ENCODE peak calls at places on chromosomes 4 and X, in seven cellular contexts. G is choroid plexus epithelial cell; M is psoas muscle; H is effector CD4-positive, alpha-beta T cell; Y is IMR-90; N is NCI-H1436; O is NAMALWA. B is an unnamed sample.

GRCh38 chr4:158067646-158068045 is 105.2 kb downstream of the GASK1B start:
- DNase-seq in G (peak; percentile 20), M (no peak), H (no peak), Y (no peak), N (no peak), O (no peak), B (no peak)

GRCh38 chr4:27084685-27085356 is 224.2 kb downstream of the STIM2 start:
- DNase-seq in G (peak; percentile 19), M (no peak), H (no peak), Y (peak; percentile 2), N (no peak), O (no peak), B (peak; percentile 34)

GRCh38 chr4:150078996-150079581 is 844 bp downstream of the DCLK2 start:
- DNase-seq in G (peak; percentile 25), M (peak; percentile 51), H (no peak), Y (peak; percentile 40), N (peak; percentile 18), O (no peak), B (peak; percentile 43)

GRCh38 chr4:188341428-188341827 is 202.2 kb downstream of the TRIML1 start:
- DNase-seq in G (no peak), M (no peak), H (no peak), Y (no peak), N (no peak), O (no peak), B (no peak)

GRCh38 chrX:17967888-17968287 is 106.8 kb upstream of the RAI2 start:
- DNase-seq in G (no peak), M (no peak), H (no peak), Y (no peak), N (peak; percentile 49), O (no peak), B (no peak)

GRCh38 chr4:41644288-41644914 is 104.1 kb downstream of the PHOX2B start:
- DNase-seq in G (peak; percentile 61), M (peak; percentile 88), H (no peak), Y (peak; percentile 16), N (no peak), O (no peak), B (peak; percentile 53)

GRCh38 chr4:74768857-74769525 is 25.3 kb downstream of the BTC start:
- DNase-seq in G (peak; percentile 50), M (no peak), H (no peak), Y (peak; percentile 9), N (no peak), O (peak; percentile 7), B (peak; percentile 63)

GRCh38 chrX:114626323-114626722 is 42.4 kb downstream of the HTR2C start:
- DNase-seq in G (peak; percentile 44), M (no peak), H (no peak), Y (peak; percentile 3), N (no peak), O (peak; percentile 19), B (peak; percentile 12)

GRCh38 chrX:1609311-1609710 is 5.5 kb upstream of the ASMT start:
- DNase-seq in G (no peak), M (no peak), H (no peak), Y (no peak), N (no peak), O (no peak), B (no peak)

GRCh38 chr4:14125375-14126129 is 498.0 kb upstream of the BOD1L1 start:
- DNase-seq in G (no peak), M (no peak), H (no peak), Y (no peak), N (no peak), O (peak; percentile 1), B (no peak)

GRCh38 chrX:8520791-8521190 is 56.2 kb downstream of the VCX3B start:
- DNase-seq in G (no peak), M (no peak), H (no peak), Y (no peak), N (no peak), O (no peak), B (peak; percentile 10)

GRCh38 chr4:42627887-42628646 is 28.8 kb downstream of the ATP8A1 start:
- DNase-seq in G (no peak), M (peak; percentile 85), H (peak; percentile 24), Y (no peak), N (peak; percentile 77), O (peak; percentile 52), B (no peak)

GRCh38 chr4:144295286-144295995 is 154.9 kb upstream of the GYPA start:
- DNase-seq in G (peak; percentile 77), M (no peak), H (no peak), Y (peak; percentile 1), N (no peak), O (no peak), B (peak; percentile 5)

GRCh38 chr4:83535520-83535944 is 376 bp upstream of the GPAT3 start:
- DNase-seq in G (peak; percentile 82), M (peak; percentile 79), H (peak; percentile 11), Y (peak; percentile 76), N (peak; percentile 45), O (no peak), B (peak; percentile 77)

GRCh38 chr4:138204507-138204906 is 37.6 kb downstream of the SLC7A11 start:
- DNase-seq in G (no peak), M (no peak), H (no peak), Y (no peak), N (no peak), O (no peak), B (no peak)

GRCh38 chr4:48756689-48757220 is 23.3 kb downstream of the FRYL start:
- DNase-seq in G (peak; percentile 34), M (no peak), H (no peak), Y (peak; percentile 53), N (no peak), O (no peak), B (no peak)

GRCh38 chrX:39518451-39519212 is 579.1 kb downstream of the BCOR start:
- DNase-seq in G (no peak), M (peak; percentile 78), H (no peak), Y (no peak), N (no peak), O (no peak), B (peak; percentile 2)

GRCh38 chr4:48467891-48468290 is 15.3 kb upstream of the SLC10A4 start:
- DNase-seq in G (no peak), M (no peak), H (no peak), Y (no peak), N (no peak), O (no peak), B (no peak)

GRCh38 chrX:9739130-9739529 is 26.5 kb downstream of the GPR143 start:
- DNase-seq in G (no peak), M (no peak), H (no peak), Y (no peak), N (no peak), O (no peak), B (no peak)

GRCh38 chr4:40206421-40206820 is 9.6 kb downstream of the RHOH start:
- DNase-seq in G (no peak), M (no peak), H (no peak), Y (no peak), N (no peak), O (no peak), B (no peak)

GRCh38 chrX:12984629-12985303 is 9.9 kb downstream of the TMSB4X start:
- DNase-seq in G (peak; percentile 58), M (no peak), H (no peak), Y (peak; percentile 35), N (no peak), O (no peak), B (peak; percentile 80)

GRCh38 chr4:187811586-187811985 is 184.0 kb upstream of the ZFP42 start:
- DNase-seq in G (no peak), M (no peak), H (no peak), Y (no peak), N (no peak), O (no peak), B (no peak)

GRCh38 chr4:169068423-169068822 is 58.4 kb upstream of the CBR4 start:
- DNase-seq in G (no peak), M (no peak), H (no peak), Y (no peak), N (no peak), O (no peak), B (no peak)

GRCh38 chrX:11427082-11428033 is 134.1 kb downstream of the AMELX start:
- DNase-seq in G (peak; percentile 46), M (peak; percentile 79), H (no peak), Y (no peak), N (no peak), O (no peak), B (no peak)

GRCh38 chr4:10205223-10205622 is 88.6 kb upstream of the WDR1 start:
- DNase-seq in G (no peak), M (no peak), H (no peak), Y (no peak), N (no peak), O (peak; percentile 0), B (no peak)

GRCh38 chr4:88697113-88697512 is 516 bp downstream of the NAP1L5 start:
- DNase-seq in G (no peak), M (no peak), H (no peak), Y (peak; percentile 52), N (no peak), O (no peak), B (peak; percentile 36)

GRCh38 chr4:169079942-169080827 is 70.1 kb upstream of the CBR4 start:
- DNase-seq in G (peak; percentile 94), M (peak; percentile 72), H (no peak), Y (peak; percentile 77), N (no peak), O (no peak), B (peak; percentile 89)

GRCh38 chr4:169179609-169180526 is 90.9 kb downstream of the SH3RF1 start:
- DNase-seq in G (peak; percentile 56), M (no peak), H (no peak), Y (peak; percentile 40), N (no peak), O (no peak), B (peak; percentile 55)

GRCh38 chrX:130682990-130683389 is 220.0 kb downstream of the ENOX2 start:
- DNase-seq in G (peak; percentile 26), M (no peak), H (no peak), Y (peak; percentile 59), N (no peak), O (no peak), B (peak; percentile 8)

GRCh38 chr4:22932326-22932725 is 239.6 kb downstream of the GBA3 start:
- DNase-seq in G (no peak), M (no peak), H (no peak), Y (no peak), N (no peak), O (no peak), B (no peak)

GRCh38 chrX:48468693-48469691 is 1.1 kb downstream of the SLC38A5 start:
- DNase-seq in G (no peak), M (no peak), H (no peak), Y (no peak), N (no peak), O (peak; percentile 64), B (no peak)

GRCh38 chr4:144894525-144894924 is 203.5 kb downstream of the ANAPC10 start:
- DNase-seq in G (peak; percentile 88), M (peak; percentile 65), H (no peak), Y (peak; percentile 48), N (no peak), O (no peak), B (peak; percentile 94)

GRCh38 chrX:150773117-150773516 is 79.9 kb downstream of the MTMR1 start:
- DNase-seq in G (no peak), M (no peak), H (no peak), Y (no peak), N (no peak), O (no peak), B (no peak)

B was measured in astrocyte of the spinal cord.